ENCODE peak calls at places on chromosomes 12 and 14, in eight cellular contexts. L is psoas muscle, Q is endothelial cell of umbilical vein, Z is PC-3, Y is tibial nerve, A is heart right ventricle, M is heart left ventricle, C is HCT116. R is an unnamed sample.

GRCh38 chr14:69405762-69406161 is 7.3 kb downstream of the SLC39A9 start:
- DNase-seq in C (no peak), Z (no peak), Y (no peak), Q (no peak), M (no peak), L (no peak), A (no peak), R (no peak)

GRCh38 chr12:16939871-16940306 is 333.9 kb upstream of the LMO3 start:
- DNase-seq in M (no peak), A (no peak), C (peak; percentile 78), Q (peak; percentile 4), L (no peak), Z (peak; percentile 81), Y (no peak), R (peak; percentile 86)

GRCh38 chr14:90532826-90533525 is 136.1 kb downstream of the CALM1 start:
- DNase-seq in M (no peak), C (no peak), Z (no peak), Q (no peak), A (no peak), L (peak; percentile 50), Y (no peak), R (no peak)

GRCh38 chr12:114131824-114132223 is 165.7 kb upstream of the RBM19 start:
- DNase-seq in Z (no peak), Q (no peak), Y (no peak), C (no peak), L (no peak), M (no peak), A (no peak), R (no peak)

GRCh38 chr12:1618489-1618888 is 10.5 kb upstream of the WNT5B start:
- DNase-seq in Z (no peak), Y (no peak), Q (peak; percentile 30), A (no peak), L (no peak), C (no peak), M (no peak), R (no peak)

GRCh38 chr14:55336161-55336560 is 64.9 kb downstream of the FBXO34 start:
- DNase-seq in Z (peak; percentile 27), Q (peak; percentile 35), L (no peak), M (no peak), Y (no peak), A (no peak), C (no peak), R (no peak)

GRCh38 chr12:20443216-20443615 is 74.9 kb downstream of the PDE3A start:
- DNase-seq in L (no peak), C (no peak), Y (no peak), Q (no peak), A (no peak), Z (no peak), M (no peak), R (no peak)

GRCh38 chr12:121093487-121093891 is 39.2 kb upstream of the P2RX7 start:
- DNase-seq in Q (no peak), Y (no peak), M (no peak), L (no peak), Z (no peak), A (no peak), C (no peak), R (no peak)

GRCh38 chr14:52080817-52081755 is 12.2 kb upstream of the NID2 start:
- DNase-seq in A (no peak), Y (no peak), C (peak; percentile 3), M (no peak), Q (peak; percentile 26), L (no peak), Z (peak; percentile 96), R (peak; percentile 68)

GRCh38 chr12:69042557-69042956 is 109.6 kb upstream of the CPM start:
- DNase-seq in C (no peak), L (no peak), Y (no peak), M (no peak), Q (no peak), Z (no peak), A (no peak), R (no peak)

GRCh38 chr12:83052890-83053541 is 366.3 kb downstream of the TMTC2 start:
- DNase-seq in M (no peak), Y (no peak), Z (no peak), Q (peak; percentile 21), C (no peak), A (no peak), L (no peak), R (no peak)

DNA sequence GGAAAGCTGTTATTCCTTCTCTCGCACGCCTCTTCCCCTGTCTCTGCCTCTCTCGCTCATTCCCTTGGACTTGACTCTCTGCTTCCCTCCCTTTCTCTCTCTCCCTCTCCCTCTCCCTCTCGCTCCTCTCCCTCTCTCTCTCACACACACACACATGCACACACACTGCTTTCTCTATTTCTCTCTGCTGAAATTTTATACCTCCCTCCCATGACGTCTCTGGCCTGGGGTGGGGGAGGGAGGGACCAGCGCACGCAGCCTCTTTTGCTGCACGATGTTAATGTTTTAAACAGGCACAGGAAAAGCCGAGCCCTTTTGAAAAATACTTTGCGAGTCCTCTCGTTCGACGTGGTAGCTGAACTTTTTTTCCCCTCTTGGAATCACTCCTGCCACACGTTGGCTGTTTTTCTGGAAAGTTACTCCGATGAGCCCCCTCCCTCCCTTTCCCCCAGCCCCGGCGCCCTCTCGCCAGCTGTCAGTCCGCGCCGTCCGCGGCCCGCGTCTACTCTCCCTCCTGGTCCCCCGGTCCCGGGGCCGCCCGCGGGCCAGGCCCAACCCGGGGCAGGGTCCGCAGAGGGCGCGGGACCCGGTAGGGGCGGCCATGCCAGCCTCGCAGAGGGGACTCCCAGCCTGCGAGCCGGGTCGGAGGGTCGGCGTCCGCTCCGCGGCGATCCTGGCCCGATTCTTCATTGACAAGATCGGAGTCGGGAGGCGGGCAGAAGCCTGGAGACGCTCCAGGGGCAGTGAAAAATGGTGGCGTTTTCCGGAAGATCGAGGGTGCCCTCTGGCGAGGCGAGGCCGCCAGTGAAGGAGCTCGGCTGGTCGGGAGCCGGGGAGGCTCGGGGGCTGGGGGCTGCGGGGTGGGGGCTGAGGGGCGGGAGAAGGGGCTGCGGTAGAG is at the start of gene TGFB3:
- DNase-seq in Z (peak; percentile 84), L (peak; percentile 93), M (peak; percentile 87), Y (peak; percentile 87), C (peak; percentile 51), A (peak; percentile 89), Q (peak; percentile 84), R (peak; percentile 78)
- H3K27me3 ChIP-seq in Z (no peaks in the 10 kb centered on the region), L (no peaks in the 10 kb centered on the region), M (no peaks in the 10 kb centered on the region), Y (no peaks in the 10 kb centered on the region), C (no peaks in the 10 kb centered on the region), A (no peaks in the 10 kb centered on the region), Q (no peaks in the 10 kb centered on the region), R (no peaks in the 10 kb centered on the region)

GRCh38 chr12:126706300-126706699 is 1560.7 kb upstream of the TMEM132C start:
- DNase-seq in C (no peak), M (no peak), Q (no peak), Z (peak; percentile 4), L (no peak), Y (no peak), A (no peak), R (no peak)
- TF ChIP-seq CTCF in C (no peak), M (no peak), Q (no peak), Z (no peak), L (no peak), Y (no peak), A (no peak), R (no peak)

GRCh38 chr12:92363295-92364146 is 217.9 kb upstream of the BTG1 start:
- DNase-seq in M (peak; percentile 53), A (peak; percentile 53), C (no peak), L (no peak), Y (peak; percentile 35), Q (peak; percentile 31), Z (no peak), R (no peak)

GRCh38 chr12:92357584-92358261 is 212.1 kb upstream of the BTG1 start:
- DNase-seq in C (no peak), M (no peak), L (no peak), A (no peak), Q (no peak), Y (no peak), Z (no peak), R (no peak)

GRCh38 chr12:92362109-92362508 is 216.5 kb upstream of the BTG1 start:
- DNase-seq in A (no peak), C (no peak), Y (no peak), Q (no peak), M (no peak), Z (no peak), L (no peak), R (no peak)

GRCh38 chr12:92362785-92363184 is 217.1 kb upstream of the BTG1 start:
- DNase-seq in L (no peak), Q (no peak), Y (no peak), C (no peak), Z (no peak), A (no peak), M (no peak), R (no peak)

DNA sequence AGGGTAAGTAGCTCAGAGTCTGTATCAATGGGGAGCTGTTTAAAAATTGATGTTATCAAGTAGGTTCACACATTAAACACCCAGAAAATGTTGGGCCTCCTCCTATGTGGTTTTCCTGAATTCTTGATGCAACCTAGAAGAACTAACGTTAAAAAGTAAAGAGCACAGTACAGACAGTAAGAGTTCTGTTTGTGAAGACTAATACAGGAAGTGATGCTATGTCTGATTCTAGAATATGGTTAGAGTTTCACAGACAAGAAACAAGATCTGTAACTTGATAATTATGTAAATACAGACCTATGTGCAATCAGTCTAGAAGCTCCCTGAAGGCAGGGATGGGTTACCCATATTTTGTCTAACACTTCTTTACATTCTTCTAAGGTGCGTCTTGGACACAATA is 214.9 kb upstream of the BTG1 start:
- DNase-seq in C (no peak), L (no peak), Q (no peak), A (no peak), Z (no peak), Y (no peak), M (no peak), R (no peak)
- H3K4me1 ChIP-seq in C (no peaks in the 10 kb centered on the region), L (no peaks in the 10 kb centered on the region), Q (peaks cover 3% of the 10 kb centered on the region), A (peaks cover 10% of the 10 kb centered on the region), Z (no peaks in the 10 kb centered on the region), Y (peaks cover 27% of the 10 kb centered on the region), M (no peaks in the 10 kb centered on the region), R (no peaks in the 10 kb centered on the region)

GRCh38 chr12:132608231-132609171 is 1.9 kb downstream of the LRCOL1 start:
- DNase-seq in L (peak; percentile 34), Y (no peak), M (no peak), Q (no peak), A (no peak), C (no peak), Z (no peak), R (no peak)

GRCh38 chr12:132610896-132611602 is 667 bp upstream of the LRCOL1 start:
- DNase-seq in Q (no peak), M (no peak), L (no peak), C (no peak), Z (no peak), Y (no peak), A (no peak), R (no peak)

GRCh38 chr12:132614029-132614428 is 3.6 kb upstream of the LRCOL1 start:
- DNase-seq in A (no peak), Y (no peak), Z (no peak), Q (no peak), L (no peak), C (no peak), M (no peak), R (no peak)

GRCh38 chr12:132610051-132610759 is at the start of gene LRCOL1:
- DNase-seq in L (peak; percentile 67), M (peak; percentile 64), Z (no peak), Y (no peak), A (peak; percentile 68), C (no peak), Q (peak; percentile 55), R (no peak)

DNA sequence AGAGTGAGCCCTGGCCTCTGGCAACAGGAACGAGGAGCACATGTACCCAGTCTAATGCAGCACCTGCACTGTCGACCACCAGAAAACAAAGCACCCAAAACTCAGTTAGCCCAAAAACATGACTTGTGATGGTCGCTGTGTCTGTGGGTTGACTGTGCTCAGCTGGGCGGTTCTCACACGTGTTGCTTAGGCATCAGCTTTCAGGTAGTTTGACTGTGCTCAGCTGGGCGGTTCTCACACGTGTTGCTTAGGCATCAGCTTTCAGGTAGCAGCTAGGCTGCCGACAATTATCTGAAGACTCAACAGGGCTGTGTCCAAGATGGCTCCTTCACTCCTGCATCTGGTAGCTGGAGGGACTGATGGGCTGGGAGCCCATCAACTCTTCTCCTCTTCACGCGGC is 1.2 kb upstream of the LRCOL1 start:
- DNase-seq in Z (no peak), M (no peak), Y (no peak), L (no peak), C (no peak), Q (no peak), A (no peak), R (no peak)
- H3K27me3 ChIP-seq in Z (peaks cover 16% of the 10 kb centered on the region), M (peaks cover 49% of the 10 kb centered on the region), Y (peaks cover 69% of the 10 kb centered on the region), L (no peaks in the 10 kb centered on the region), C (no peaks in the 10 kb centered on the region), Q (peaks cover 11% of the 10 kb centered on the region), A (peaks cover 63% of the 10 kb centered on the region), R (no peaks in the 10 kb centered on the region)

R was measured in Caco-2.